ENCODE peak calls at places on chromosomes 2 and 18, in eight cellular contexts. One of them, this sample, is unnamed.

GRCh38 chr2:70960833-70961647 is 17.4 kb upstream of the ANKRD53 start:
- DNase-seq in NCI-H2029: no peak
- DNase-seq in A549: no peak
- DNase-seq in RWPE1: no peak
- DNase-seq in activated effector memory CD4-positive, alpha-beta T cell treated with Interleukin-2 at 50 U/mL for 16 hours: no peak
- DNase-seq in HTR-8/SVneo: no peak
- DNase-seq in smooth muscle cell of the brain vasculature: no peak
- DNase-seq in activated T-cell treated with anti-CD3 and anti-CD28 coated beads for 24 hours: no peak
- DNase-seq in this sample: no peak

GRCh38 chr2:88139804-88140203 is 11.9 kb upstream of the FABP1 start:
- DNase-seq in A549: no peak
- DNase-seq in RWPE1: no peak
- DNase-seq in smooth muscle cell of the brain vasculature: no peak
- DNase-seq in NCI-H2029: no peak
- DNase-seq in HTR-8/SVneo: no peak
- DNase-seq in activated T-cell treated with anti-CD3 and anti-CD28 coated beads for 24 hours: no peak
- DNase-seq in activated effector memory CD4-positive, alpha-beta T cell treated with Interleukin-2 at 50 U/mL for 16 hours: no peak
- DNase-seq in this sample: no peak

GRCh38 chr18:10040287-10041011 is 126.6 kb downstream of the VAPA start:
- DNase-seq in activated T-cell treated with anti-CD3 and anti-CD28 coated beads for 24 hours: no peak
- DNase-seq in RWPE1: no peak
- DNase-seq in NCI-H2029: no peak
- DNase-seq in HTR-8/SVneo: no peak
- DNase-seq in activated effector memory CD4-positive, alpha-beta T cell treated with Interleukin-2 at 50 U/mL for 16 hours: no peak
- DNase-seq in smooth muscle cell of the brain vasculature: no peak
- DNase-seq in A549: no peak
- DNase-seq in this sample: no peak

GRCh38 chr2:241796610-241797138 is 12.3 kb upstream of the NEU4 start:
- DNase-seq in NCI-H2029: no peak
- DNase-seq in HTR-8/SVneo: no peak
- DNase-seq in A549: no peak
- DNase-seq in activated effector memory CD4-positive, alpha-beta T cell treated with Interleukin-2 at 50 U/mL for 16 hours: no peak
- DNase-seq in RWPE1: no peak
- DNase-seq in smooth muscle cell of the brain vasculature: no peak
- DNase-seq in activated T-cell treated with anti-CD3 and anti-CD28 coated beads for 24 hours: no peak
- DNase-seq in this sample: no peak

GRCh38 chr2:240298803-240299709 is 136.4 kb upstream of the GPC1 start:
- DNase-seq in activated effector memory CD4-positive, alpha-beta T cell treated with Interleukin-2 at 50 U/mL for 16 hours: no peak
- DNase-seq in smooth muscle cell of the brain vasculature: no peak
- DNase-seq in HTR-8/SVneo: no peak
- DNase-seq in activated T-cell treated with anti-CD3 and anti-CD28 coated beads for 24 hours: no peak
- DNase-seq in NCI-H2029: no peak
- DNase-seq in RWPE1: no peak
- DNase-seq in A549: no peak
- DNase-seq in this sample: no peak

GRCh38 chr18:32049393-32050161 is 31.0 kb downstream of the RNF125 start:
- DNase-seq in activated T-cell treated with anti-CD3 and anti-CD28 coated beads for 24 hours: peak; percentile 35
- DNase-seq in A549: no peak
- DNase-seq in NCI-H2029: no peak
- DNase-seq in HTR-8/SVneo: no peak
- DNase-seq in smooth muscle cell of the brain vasculature: no peak
- DNase-seq in RWPE1: no peak
- DNase-seq in activated effector memory CD4-positive, alpha-beta T cell treated with Interleukin-2 at 50 U/mL for 16 hours: peak; percentile 37
- DNase-seq in this sample: no peak

GRCh38 chr2:64698668-64699444 is 45.1 kb upstream of the SERTAD2 start:
- DNase-seq in NCI-H2029: no peak
- DNase-seq in smooth muscle cell of the brain vasculature: no peak
- DNase-seq in activated effector memory CD4-positive, alpha-beta T cell treated with Interleukin-2 at 50 U/mL for 16 hours: no peak
- DNase-seq in activated T-cell treated with anti-CD3 and anti-CD28 coated beads for 24 hours: no peak
- DNase-seq in A549: peak; percentile 60
- DNase-seq in HTR-8/SVneo: peak; percentile 77
- DNase-seq in RWPE1: peak; percentile 63
- DNase-seq in this sample: peak; percentile 90

GRCh38 chr18:39057423-39058057 is 1491.9 kb upstream of the CELF4 start:
- DNase-seq in A549: no peak
- DNase-seq in smooth muscle cell of the brain vasculature: no peak
- DNase-seq in NCI-H2029: no peak
- DNase-seq in HTR-8/SVneo: peak; percentile 1
- DNase-seq in activated T-cell treated with anti-CD3 and anti-CD28 coated beads for 24 hours: no peak
- DNase-seq in activated effector memory CD4-positive, alpha-beta T cell treated with Interleukin-2 at 50 U/mL for 16 hours: no peak
- DNase-seq in RWPE1: peak; percentile 3
- DNase-seq in this sample: peak; percentile 30

GRCh38 chr2:234580686-234581085 is 83.8 kb upstream of the ARL4C start:
- DNase-seq in NCI-H2029: no peak
- DNase-seq in activated effector memory CD4-positive, alpha-beta T cell treated with Interleukin-2 at 50 U/mL for 16 hours: no peak
- DNase-seq in A549: no peak
- DNase-seq in RWPE1: no peak
- DNase-seq in smooth muscle cell of the brain vasculature: no peak
- DNase-seq in HTR-8/SVneo: no peak
- DNase-seq in activated T-cell treated with anti-CD3 and anti-CD28 coated beads for 24 hours: no peak
- DNase-seq in this sample: no peak

GRCh38 chr2:240559271-240559670 is 886 bp upstream of the DUSP28 start:
- DNase-seq in activated effector memory CD4-positive, alpha-beta T cell treated with Interleukin-2 at 50 U/mL for 16 hours: no peak
- DNase-seq in RWPE1: no peak
- DNase-seq in A549: no peak
- DNase-seq in HTR-8/SVneo: no peak
- DNase-seq in activated T-cell treated with anti-CD3 and anti-CD28 coated beads for 24 hours: no peak
- DNase-seq in NCI-H2029: no peak
- DNase-seq in smooth muscle cell of the brain vasculature: no peak
- DNase-seq in this sample: no peak

This sample was measured in dermis microvascular lymphatic vessel endothelial cell.